ENCODE peak calls at places on chromosomes 5 and 9, in nine cellular contexts. Q, A, J, L, W, R, P, M and O are unnamed samples.

GRCh38 chr9:1400983-1401382 is 350.8 kb downstream of the DMRT2 start:
- DNase-seq in M (peak), A (no peak), P (no peak), W (no peak), R (peak), L (no peak), Q (peak), J (no peak), O (no peak)

GRCh38 chr5:92222449-92222848 is 839.3 kb upstream of the ARRDC3 start:
- DNase-seq in A (no peak), L (no peak), M (no peak), W (no peak), R (no peak), Q (no peak), J (no peak), P (no peak), O (no peak)

GRCh38 chr5:101679816-101680215 is 616.3 kb downstream of the SLCO4C1 start:
- DNase-seq in J (no peak), A (no peak), P (no peak), W (no peak), L (no peak), Q (no peak), M (no peak), R (no peak), O (no peak)

GRCh38 chr9:9670454-9670853 is 942.3 kb downstream of the PTPRD start:
- DNase-seq in J (no peak), M (no peak), L (no peak), A (no peak), P (no peak), W (no peak), Q (no peak), R (no peak), O (no peak)

GRCh38 chr5:135031146-135031812 is 2.7 kb downstream of the PITX1 start:
- DNase-seq in J (no peak), A (peak), W (no peak), R (no peak), M (no peak), L (no peak), P (no peak), Q (no peak), O (no peak)

GRCh38 chr5:169847519-169847918 is 132.8 kb downstream of the INSYN2B start:
- DNase-seq in M (no peak), W (no peak), J (no peak), Q (no peak), A (no peak), P (no peak), L (no peak), R (no peak), O (no peak)

GRCh38 chr9:87567566-87567965 is 69.9 kb downstream of the DAPK1 start:
- DNase-seq in L (no peak), M (no peak), P (no peak), W (peak), Q (no peak), R (no peak), J (no peak), A (no peak), O (no peak)

GRCh38 chr9:91843623-91844111 is 106.4 kb downstream of the ROR2 start:
- DNase-seq in Q (no peak), P (no peak), R (no peak), L (no peak), J (no peak), W (no peak), M (no peak), A (no peak), O (no peak)

GRCh38 chr5:37875051-37875787 is 35.4 kb upstream of the GDNF start:
- DNase-seq in A (no peak), W (peak), J (peak), P (no peak), L (no peak), M (no peak), R (no peak), Q (no peak), O (no peak)

GRCh38 chr5:14490309-14490711 is 91.3 kb upstream of the OTULINL start:
- DNase-seq in R (no peak), A (no peak), P (no peak), W (no peak), M (no peak), J (no peak), L (no peak), Q (no peak), O (no peak)

GRCh38 chr9:69606089-69606488 is 66.1 kb downstream of the APBA1 start:
- DNase-seq in Q (no peak), A (no peak), W (no peak), L (no peak), M (no peak), J (no peak), R (no peak), P (no peak), O (no peak)

GRCh38 chr5:56019306-56020272 is 24.8 kb upstream of the IL6ST start:
- DNase-seq in M (no peak), P (no peak), L (no peak), A (no peak), J (peak), Q (no peak), W (no peak), R (peak), O (no peak)

GRCh38 chr5:3031733-3032378 is 280.4 kb upstream of the IRX2 start:
- DNase-seq in W (no peak), J (no peak), L (no peak), Q (no peak), P (no peak), M (no peak), R (no peak), A (no peak), O (no peak)

GRCh38 chr9:133114886-133115603 is 6.0 kb downstream of the RALGDS start:
- DNase-seq in W (no peak), P (no peak), R (no peak), M (no peak), J (no peak), Q (no peak), A (no peak), L (no peak), O (no peak)

GRCh38 chr5:59351076-59351794 is 542.3 kb downstream of the PDE4D start:
- DNase-seq in A (no peak), R (no peak), P (no peak), Q (no peak), W (no peak), L (peak), M (no peak), J (no peak), O (no peak)

GRCh38 chr5:4159681-4160080 is 564.0 kb downstream of the IRX1 start:
- DNase-seq in L (no peak), A (no peak), M (no peak), J (no peak), Q (no peak), R (no peak), P (no peak), W (no peak), O (no peak)

GRCh38 chr5:1805326-1805725 is 4.1 kb downstream of the NDUFS6 start:
- DNase-seq in W (no peak), A (no peak), M (no peak), J (no peak), P (no peak), Q (no peak), R (no peak), L (no peak), O (no peak)

GRCh38 chr9:86324308-86324707 is 29.9 kb downstream of the TUT7 start:
- DNase-seq in J (peak), A (no peak), Q (no peak), L (no peak), P (no peak), M (no peak), W (no peak), R (no peak), O (no peak)

GRCh38 chr9:115884846-115885245 is 268.7 kb upstream of the PAPPA start:
- DNase-seq in A (no peak), R (no peak), M (no peak), L (no peak), Q (no peak), W (no peak), P (no peak), J (no peak), O (no peak)

GRCh38 chr9:131304676-131305366 is 15.3 kb downstream of the PLPP7 start:
- DNase-seq in M (no peak), R (no peak), W (no peak), L (peak), Q (no peak), J (no peak), P (no peak), A (no peak), O (no peak)

GRCh38 chr5:65290677-65291076 is 191.0 kb downstream of the ADAMTS6 start:
- DNase-seq in M (no peak), L (no peak), Q (no peak), A (no peak), P (no peak), W (no peak), J (peak), R (no peak), O (no peak)

GRCh38 chr5:169626779-169627178 is 10.3 kb upstream of the DOCK2 start:
- DNase-seq in Q (no peak), J (peak), L (no peak), A (no peak), R (no peak), P (no peak), W (peak), M (no peak), O (no peak)

GRCh38 chr9:98191615-98192502 is 578 bp downstream of the CORO2A start:
- DNase-seq in W (no peak), R (peak), L (no peak), M (peak), A (peak), P (no peak), Q (peak), J (no peak), O (peak)

GRCh38 chr9:127562271-127562780 is 49.8 kb upstream of the STXBP1 start:
- DNase-seq in Q (no peak), P (no peak), L (no peak), R (no peak), A (no peak), J (no peak), M (no peak), W (no peak), O (no peak)

GRCh38 chr9:135499326-135500070 is 984 bp upstream of the MRPS2 start:
- DNase-seq in Q (peak), M (peak), W (peak), J (peak), P (peak), A (peak), L (peak), R (peak), O (peak)

GRCh38 chr9:12680341-12680740 is 12.8 kb upstream of the TYRP1 start:
- DNase-seq in R (no peak), A (no peak), M (no peak), L (no peak), J (peak), W (no peak), P (no peak), Q (no peak), O (no peak)

GRCh38 chr9:134301387-134302129 is 24.7 kb upstream of the RXRA start:
- DNase-seq in W (no peak), L (no peak), R (peak), J (no peak), P (peak), A (peak), Q (no peak), M (no peak), O (peak)

GRCh38 chr9:29439961-29440360 is 1866.7 kb upstream of the C9orf72 start:
- DNase-seq in L (no peak), A (no peak), M (no peak), J (no peak), P (no peak), Q (no peak), W (peak), R (no peak), O (no peak)

GRCh38 chr9:110104201-110104845 is 103.6 kb downstream of the C9orf152 start:
- DNase-seq in P (no peak), W (no peak), A (no peak), L (no peak), R (no peak), Q (no peak), M (no peak), J (no peak), O (no peak)

GRCh38 chr9:33850267-33850629 is 33.3 kb downstream of the UBE2R2 start:
- DNase-seq in P (no peak), A (no peak), M (no peak), Q (no peak), W (no peak), L (no peak), J (no peak), R (no peak), O (no peak)

GRCh38 chr9:71127301-71127700 is 5.9 kb upstream of the TRPM3 start:
- DNase-seq in L (no peak), P (no peak), J (no peak), R (no peak), Q (no peak), M (no peak), W (no peak), A (no peak), O (no peak)

GRCh38 chr9:98101868-98102273 is 17.2 kb downstream of the TRIM14 start:
- DNase-seq in R (peak), L (no peak), W (no peak), P (no peak), M (peak), A (peak), Q (peak), J (no peak), O (peak)

GRCh38 chr9:134360897-134361296 is 34.6 kb downstream of the RXRA start:
- DNase-seq in A (no peak), P (no peak), L (no peak), J (no peak), R (no peak), Q (no peak), W (no peak), M (no peak), O (no peak)

GRCh38 chr5:149450199-149450598 is 71.1 kb upstream of the IL17B start:
- DNase-seq in R (no peak), M (no peak), P (no peak), Q (no peak), L (no peak), W (no peak), J (no peak), A (no peak), O (no peak)

GRCh38 chr5:142303576-142303975 is 21.2 kb downstream of the SPRY4 start:
- DNase-seq in Q (no peak), M (no peak), W (no peak), P (no peak), A (no peak), L (no peak), J (no peak), R (no peak), O (no peak)

GRCh38 chr5:144386315-144386714 is 215.6 kb downstream of the KCTD16 start:
- DNase-seq in M (no peak), R (no peak), L (no peak), P (no peak), Q (no peak), W (no peak), A (no peak), J (no peak), O (no peak)

GRCh38 chr5:78665519-78665918 is 16.9 kb upstream of the LHFPL2 start:
- DNase-seq in R (no peak), L (no peak), P (no peak), W (no peak), A (no peak), J (no peak), M (no peak), Q (no peak), O (no peak)

GRCh38 chr9:92696619-92697018 is 26.7 kb upstream of the IPPK start:
- DNase-seq in M (no peak), W (no peak), R (no peak), A (no peak), P (no peak), Q (no peak), L (no peak), J (no peak), O (no peak)

GRCh38 chr5:170315154-170315553 is 17.6 kb upstream of the LCP2 start:
- DNase-seq in L (peak), J (no peak), M (no peak), W (no peak), R (no peak), Q (no peak), A (no peak), P (no peak), O (no peak)